ENCODE peak calls at places on chromosomes 4 and X, in seven cellular contexts. One of them, this sample, is unnamed.

GRCh38 chrX:16771483-16772398 is 14.5 kb upstream of the TXLNG start:
- DNase-seq in MCF 10A: peak
- DNase-seq in left ventricle myocardium inferior: no peak
- DNase-seq in PC-3: peak
- DNase-seq in body of pancreas: no peak
- DNase-seq in transverse colon: peak
- DNase-seq in cardiac muscle cell: peak
- DNase-seq in this sample: peak

GRCh38 chrX:70466968-70467367 is 22.3 kb downstream of the DLG3 start:
- DNase-seq in transverse colon: no peak
- DNase-seq in MCF 10A: no peak
- DNase-seq in PC-3: no peak
- DNase-seq in body of pancreas: no peak
- DNase-seq in left ventricle myocardium inferior: no peak
- DNase-seq in cardiac muscle cell: no peak
- DNase-seq in this sample: no peak

GRCh38 chrX:130020661-130021324 is 38.4 kb downstream of the BCORL1 start:
- DNase-seq in body of pancreas: no peak
- DNase-seq in MCF 10A: no peak
- DNase-seq in cardiac muscle cell: no peak
- DNase-seq in transverse colon: no peak
- DNase-seq in PC-3: no peak
- DNase-seq in left ventricle myocardium inferior: no peak
- DNase-seq in this sample: peak

GRCh38 chr4:168451744-168452394 is 28.4 kb downstream of the DDX60L start:
- DNase-seq in left ventricle myocardium inferior: no peak
- DNase-seq in PC-3: peak
- DNase-seq in cardiac muscle cell: peak
- DNase-seq in transverse colon: no peak
- DNase-seq in MCF 10A: peak
- DNase-seq in body of pancreas: no peak
- DNase-seq in this sample: no peak

GRCh38 chr4:165085946-165086345 is 26.7 kb downstream of the TMEM192 start:
- DNase-seq in MCF 10A: peak
- DNase-seq in cardiac muscle cell: peak
- DNase-seq in PC-3: no peak
- DNase-seq in left ventricle myocardium inferior: no peak
- DNase-seq in body of pancreas: no peak
- DNase-seq in transverse colon: no peak
- DNase-seq in this sample: no peak

GRCh38 chr4:114137984-114138383 is 158.5 kb upstream of the ARSJ start:
- DNase-seq in left ventricle myocardium inferior: no peak
- DNase-seq in cardiac muscle cell: no peak
- DNase-seq in body of pancreas: no peak
- DNase-seq in PC-3: no peak
- DNase-seq in MCF 10A: no peak
- DNase-seq in transverse colon: no peak
- DNase-seq in this sample: no peak

GRCh38 chr4:138639018-138639876 is 376.3 kb upstream of the NOCT start:
- DNase-seq in cardiac muscle cell: peak
- DNase-seq in PC-3: peak
- DNase-seq in transverse colon: no peak
- DNase-seq in left ventricle myocardium inferior: no peak
- DNase-seq in MCF 10A: peak
- DNase-seq in body of pancreas: no peak
- DNase-seq in this sample: no peak

GRCh38 chr4:67122029-67122428 is 423.3 kb downstream of the CENPC start:
- DNase-seq in left ventricle myocardium inferior: no peak
- DNase-seq in PC-3: peak
- DNase-seq in MCF 10A: peak
- DNase-seq in transverse colon: no peak
- DNase-seq in body of pancreas: no peak
- DNase-seq in cardiac muscle cell: peak
- DNase-seq in this sample: peak

GRCh38 chr4:113452152-113452551 is 309.4 kb downstream of the CAMK2D start:
- DNase-seq in left ventricle myocardium inferior: no peak
- DNase-seq in cardiac muscle cell: no peak
- DNase-seq in transverse colon: no peak
- DNase-seq in body of pancreas: no peak
- DNase-seq in PC-3: no peak
- DNase-seq in MCF 10A: no peak
- DNase-seq in this sample: no peak

GRCh38 chrX:3393581-3394111 is 47.2 kb upstream of the MXRA5 start:
- DNase-seq in PC-3: no peak
- DNase-seq in left ventricle myocardium inferior: no peak
- DNase-seq in body of pancreas: no peak
- DNase-seq in cardiac muscle cell: peak
- DNase-seq in transverse colon: no peak
- DNase-seq in MCF 10A: no peak
- DNase-seq in this sample: no peak

GRCh38 chrX:134721766-134722532 is 63.7 kb upstream of the PLAC1 start:
- DNase-seq in MCF 10A: no peak
- DNase-seq in cardiac muscle cell: peak
- DNase-seq in body of pancreas: no peak
- DNase-seq in left ventricle myocardium inferior: no peak
- DNase-seq in PC-3: peak
- DNase-seq in transverse colon: no peak
- DNase-seq in this sample: no peak

GRCh38 chrX:134717698-134718328 is 59.5 kb upstream of the PLAC1 start:
- DNase-seq in transverse colon: no peak
- DNase-seq in MCF 10A: no peak
- DNase-seq in cardiac muscle cell: peak
- DNase-seq in body of pancreas: no peak
- DNase-seq in left ventricle myocardium inferior: no peak
- DNase-seq in PC-3: peak
- DNase-seq in this sample: no peak

GRCh38 chrX:134716620-134717012 is 58.3 kb upstream of the PLAC1 start:
- DNase-seq in left ventricle myocardium inferior: no peak
- DNase-seq in transverse colon: no peak
- DNase-seq in cardiac muscle cell: no peak
- DNase-seq in MCF 10A: no peak
- DNase-seq in PC-3: no peak
- DNase-seq in body of pancreas: no peak
- DNase-seq in this sample: no peak

GRCh38 chrX:134715930-134716619 is 57.8 kb upstream of the PLAC1 start:
- DNase-seq in left ventricle myocardium inferior: no peak
- DNase-seq in transverse colon: no peak
- DNase-seq in cardiac muscle cell: no peak
- DNase-seq in body of pancreas: peak
- DNase-seq in PC-3: no peak
- DNase-seq in MCF 10A: no peak
- DNase-seq in this sample: no peak

DNA sequence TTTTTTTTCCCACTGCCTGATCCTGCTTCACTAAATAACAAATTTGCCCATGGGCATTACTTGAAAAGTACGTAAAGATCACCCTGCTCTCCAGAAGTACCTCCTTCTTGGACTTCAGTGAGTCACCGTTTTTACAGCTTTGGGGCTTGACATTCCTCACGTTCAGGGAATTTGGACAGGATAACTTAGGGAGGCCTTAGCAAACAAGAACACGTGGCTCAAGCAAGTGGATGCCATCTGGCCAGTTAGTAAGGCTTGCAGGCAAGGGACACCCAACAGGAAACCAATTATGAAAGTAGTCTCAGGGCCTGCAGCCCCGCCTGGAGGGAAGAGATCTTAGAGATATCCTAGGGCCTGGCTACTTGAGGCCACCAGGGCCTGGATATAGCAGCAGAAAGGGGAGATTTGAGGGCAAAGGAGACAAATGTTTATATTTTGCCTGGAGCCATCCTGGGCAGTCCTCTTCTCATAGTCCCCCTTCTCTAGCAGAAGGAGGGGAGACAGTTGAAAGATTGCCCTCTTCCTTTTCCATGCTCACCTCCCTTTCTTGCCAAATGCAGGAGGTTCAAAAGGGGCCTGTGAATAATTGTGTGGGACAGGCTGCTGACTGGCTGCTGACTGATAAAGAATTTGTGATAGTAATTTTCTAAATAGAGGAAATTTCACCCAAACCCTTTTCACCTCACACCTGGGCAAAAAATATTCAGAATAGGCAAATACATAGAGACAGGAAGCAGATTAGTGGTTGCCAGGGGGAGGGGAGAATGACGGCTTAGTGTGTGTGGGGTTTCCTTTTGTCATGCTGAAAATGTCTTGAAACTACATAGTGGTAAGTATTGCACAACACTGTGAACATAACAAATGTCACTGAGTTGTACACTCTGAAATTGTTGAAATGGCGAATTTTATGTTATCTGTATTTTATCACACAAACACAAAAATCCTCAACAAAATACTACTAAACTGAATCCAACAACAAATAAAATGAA is 60.4 kb upstream of the PLAC1 start:
- DNase-seq in left ventricle myocardium inferior: no peak
- DNase-seq in transverse colon: no peak
- DNase-seq in body of pancreas: peak
- DNase-seq in cardiac muscle cell: peak
- DNase-seq in MCF 10A: peak
- DNase-seq in PC-3: peak
- DNase-seq in this sample: no peak
- TF ChIP-seq CTCF in left ventricle myocardium inferior: no peak
- TF ChIP-seq CTCF in transverse colon: no peak
- TF ChIP-seq CTCF in body of pancreas: no peak
- TF ChIP-seq CTCF in cardiac muscle cell: no peak
- TF ChIP-seq CTCF in MCF 10A: no peak
- TF ChIP-seq CTCF in PC-3: peak
- TF ChIP-seq CTCF in this sample: no peak

GRCh38 chrX:15758140-15758539 is 20.1 kb downstream of the CA5B start:
- DNase-seq in left ventricle myocardium inferior: no peak
- DNase-seq in MCF 10A: no peak
- DNase-seq in cardiac muscle cell: no peak
- DNase-seq in body of pancreas: no peak
- DNase-seq in transverse colon: no peak
- DNase-seq in PC-3: no peak
- DNase-seq in this sample: no peak

DNA sequence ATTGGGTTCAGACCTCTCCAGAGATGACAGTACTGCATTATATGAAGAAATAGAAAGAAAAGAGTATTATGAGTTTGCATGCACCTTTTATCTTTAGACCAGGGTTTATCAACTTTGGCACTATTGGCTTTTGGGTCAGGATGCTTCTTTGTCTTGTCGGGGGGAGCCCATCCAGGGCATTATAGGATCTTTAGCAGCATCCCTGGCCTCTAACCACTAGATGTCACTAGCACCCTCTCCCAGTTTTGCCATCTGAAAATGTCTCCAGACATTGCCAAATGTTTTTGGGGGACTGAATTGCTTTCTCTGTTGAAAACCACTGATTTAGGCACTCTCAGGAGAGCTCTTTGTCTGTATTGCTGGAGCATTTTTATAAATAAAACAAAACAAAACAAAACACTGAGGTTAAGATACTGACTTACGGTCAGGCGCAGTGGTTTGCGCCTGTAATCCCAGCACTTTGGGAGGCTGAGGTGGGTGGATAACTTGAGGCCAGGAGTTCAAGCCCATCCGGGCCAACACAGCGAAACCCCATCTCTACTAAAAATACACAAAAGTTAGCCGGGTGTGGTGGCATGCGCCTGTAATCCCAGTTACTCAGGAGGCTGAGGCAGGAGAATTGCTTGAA is 23.6 kb downstream of the CA5B start:
- DNase-seq in body of pancreas: no peak
- DNase-seq in transverse colon: no peak
- DNase-seq in PC-3: peak
- DNase-seq in left ventricle myocardium inferior: no peak
- DNase-seq in MCF 10A: peak
- DNase-seq in cardiac muscle cell: peak
- DNase-seq in this sample: peak
- TF ChIP-seq CTCF in body of pancreas: peak
- TF ChIP-seq CTCF in transverse colon: peak
- TF ChIP-seq CTCF in PC-3: peak
- TF ChIP-seq CTCF in left ventricle myocardium inferior: peak
- TF ChIP-seq CTCF in MCF 10A: peak
- TF ChIP-seq CTCF in cardiac muscle cell: peak
- TF ChIP-seq CTCF in this sample: no peak

GRCh38 chr4:95165926-95166524 is 382.7 kb downstream of the UNC5C start:
- DNase-seq in MCF 10A: peak
- DNase-seq in body of pancreas: peak
- DNase-seq in PC-3: peak
- DNase-seq in cardiac muscle cell: peak
- DNase-seq in left ventricle myocardium inferior: no peak
- DNase-seq in transverse colon: no peak
- DNase-seq in this sample: peak
- TF ChIP-seq CTCF in MCF 10A: peak
- TF ChIP-seq CTCF in body of pancreas: peak
- TF ChIP-seq CTCF in PC-3: peak
- TF ChIP-seq CTCF in cardiac muscle cell: peak
- TF ChIP-seq CTCF in left ventricle myocardium inferior: peak
- TF ChIP-seq CTCF in transverse colon: peak
- TF ChIP-seq CTCF in this sample: peak

GRCh38 chr4:54103190-54103574 is 3.2 kb downstream of the GSX2 start:
- DNase-seq in PC-3: no peak
- DNase-seq in transverse colon: no peak
- DNase-seq in cardiac muscle cell: peak
- DNase-seq in body of pancreas: no peak
- DNase-seq in MCF 10A: no peak
- DNase-seq in left ventricle myocardium inferior: no peak
- DNase-seq in this sample: no peak

GRCh38 chr4:54104907-54105306 is 4.9 kb downstream of the GSX2 start:
- DNase-seq in MCF 10A: no peak
- DNase-seq in transverse colon: no peak
- DNase-seq in PC-3: no peak
- DNase-seq in body of pancreas: no peak
- DNase-seq in left ventricle myocardium inferior: no peak
- DNase-seq in cardiac muscle cell: no peak
- DNase-seq in this sample: no peak

GRCh38 chr4:54110019-54110416 is 10.1 kb downstream of the GSX2 start:
- DNase-seq in MCF 10A: no peak
- DNase-seq in PC-3: no peak
- DNase-seq in transverse colon: no peak
- DNase-seq in body of pancreas: no peak
- DNase-seq in cardiac muscle cell: no peak
- DNase-seq in left ventricle myocardium inferior: no peak
- DNase-seq in this sample: no peak

GRCh38 chr4:54109226-54110018 is 9.5 kb downstream of the GSX2 start:
- DNase-seq in cardiac muscle cell: no peak
- DNase-seq in MCF 10A: no peak
- DNase-seq in transverse colon: no peak
- DNase-seq in body of pancreas: no peak
- DNase-seq in left ventricle myocardium inferior: no peak
- DNase-seq in PC-3: no peak
- DNase-seq in this sample: no peak

DNA sequence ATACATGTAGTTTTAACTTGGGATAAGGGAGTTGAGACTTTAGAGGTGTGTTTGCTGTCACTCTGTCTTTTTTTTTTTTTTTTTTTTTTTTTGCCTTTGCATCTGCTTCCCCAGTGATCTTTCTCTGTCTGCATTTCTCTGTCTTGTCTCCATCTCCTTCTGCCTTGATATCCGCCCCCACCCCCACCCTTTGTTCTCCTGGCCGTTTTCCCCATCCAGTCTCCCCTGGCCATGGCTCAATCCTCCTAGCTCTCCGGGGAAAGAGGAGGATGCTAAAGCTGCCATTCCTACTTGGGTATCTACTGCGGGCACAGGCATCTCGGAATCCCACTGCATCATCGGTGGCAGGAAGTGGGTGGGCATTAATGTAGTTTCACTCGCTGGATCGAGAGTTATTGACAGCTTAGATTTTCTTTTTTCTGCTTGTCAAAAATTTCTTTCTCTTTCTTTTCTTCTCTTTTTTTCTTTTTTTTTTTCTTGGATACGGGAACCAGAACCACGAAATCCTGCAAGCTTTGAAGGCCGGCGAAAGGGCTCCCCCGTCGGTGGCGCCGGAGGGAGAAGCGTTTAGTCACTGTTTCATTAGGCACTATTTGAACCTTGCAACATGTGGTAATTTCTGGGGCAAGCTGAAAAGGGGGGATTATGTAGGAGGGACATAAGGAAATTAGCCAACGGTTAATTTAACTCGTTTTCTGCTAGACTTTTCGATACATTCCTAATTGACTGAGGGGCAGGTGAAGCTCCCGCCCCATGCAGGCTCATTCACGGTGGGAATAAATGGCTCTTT is 8.2 kb downstream of the GSX2 start:
- DNase-seq in cardiac muscle cell: no peak
- DNase-seq in transverse colon: no peak
- DNase-seq in PC-3: no peak
- DNase-seq in left ventricle myocardium inferior: no peak
- DNase-seq in MCF 10A: no peak
- DNase-seq in body of pancreas: no peak
- DNase-seq in this sample: no peak
- TF ChIP-seq CTCF in cardiac muscle cell: peak
- TF ChIP-seq CTCF in transverse colon: no peak
- TF ChIP-seq CTCF in PC-3: no peak
- TF ChIP-seq CTCF in left ventricle myocardium inferior: no peak
- TF ChIP-seq CTCF in MCF 10A: no peak
- TF ChIP-seq CTCF in body of pancreas: no peak
- TF ChIP-seq CTCF in this sample: no peak

This sample was measured in endothelial cell.